ENCODE peak calls at places on chromosomes 3 and 15, in nine cellular contexts. X, A, R, I, U, E, D, Q and H are unnamed samples.

GRCh38 chr3:63232764-63233396 is 45.2 kb upstream of the SYNPR start:
- DNase-seq in U (no peak), I (peak; percentile 18), D (no peak), E (no peak), X (no peak), R (no peak), A (no peak), Q (no peak), H (no peak)

GRCh38 chr3:181461381-181461780 is 250.3 kb upstream of the SOX2 start:
- DNase-seq in R (no peak), E (no peak), U (no peak), I (no peak), D (no peak), A (no peak), Q (no peak), X (no peak), H (no peak)

GRCh38 chr3:112345681-112346080 is 12.7 kb downstream of the CD200 start:
- DNase-seq in X (no peak), A (no peak), Q (no peak), E (no peak), I (no peak), D (no peak), U (no peak), R (no peak), H (no peak)

GRCh38 chr3:15273214-15273613 is 59.2 kb downstream of the SH3BP5 start:
- DNase-seq in E (no peak), I (no peak), X (no peak), A (no peak), R (no peak), Q (no peak), D (no peak), U (no peak), H (no peak)

GRCh38 chr15:82543155-82543554 is 2.9 kb upstream of the RPS17 start:
- DNase-seq in Q (no peak), A (peak; percentile 83), D (no peak), E (peak; percentile 38), U (no peak), X (peak; percentile 32), I (peak; percentile 11), R (peak; percentile 29), H (no peak)

GRCh38 chr15:66292261-66293084 is 895 bp upstream of the DIS3L start:
- DNase-seq in R (no peak), I (peak; percentile 23), U (no peak), Q (no peak), X (no peak), E (no peak), A (no peak), D (no peak), H (no peak)

GRCh38 chr3:55408193-55408826 is 78.8 kb downstream of the WNT5A start:
- DNase-seq in U (no peak), I (no peak), X (no peak), R (no peak), E (no peak), A (no peak), Q (no peak), D (no peak), H (no peak)

GRCh38 chr3:167855306-167855705 is 119.8 kb downstream of the SERPINI1 start:
- DNase-seq in I (no peak), X (no peak), U (no peak), D (no peak), E (no peak), A (no peak), Q (no peak), R (no peak), H (no peak)

GRCh38 chr15:92167413-92167950 is 226.2 kb upstream of the ST8SIA2 start:
- DNase-seq in D (no peak), X (no peak), A (no peak), R (no peak), E (no peak), U (no peak), Q (no peak), I (no peak), H (no peak)

GRCh38 chr3:9224490-9224889 is 25.0 kb downstream of the SRGAP3 start:
- DNase-seq in Q (no peak), E (peak; percentile 31), U (no peak), R (peak; percentile 28), D (no peak), X (no peak), I (no peak), A (no peak), H (peak; percentile 78)

GRCh38 chr3:28682126-28682525 is 333.5 kb upstream of the AZI2 start:
- DNase-seq in R (no peak), U (no peak), Q (no peak), X (no peak), A (no peak), D (no peak), E (no peak), I (no peak), H (no peak)

GRCh38 chr3:194587438-194587931 is 45.7 kb downstream of the TMEM44 start:
- DNase-seq in I (no peak), A (no peak), R (no peak), X (no peak), Q (peak; percentile 73), E (no peak), D (no peak), U (no peak), H (no peak)

GRCh38 chr3:187740446-187741399 is 4.5 kb downstream of the BCL6 start:
- DNase-seq in A (no peak), I (peak; percentile 73), X (peak; percentile 59), U (no peak), R (peak; percentile 66), D (peak; percentile 79), Q (peak; percentile 82), E (peak; percentile 77), H (peak; percentile 69)

GRCh38 chr3:16325850-16326249 is 60.8 kb downstream of the OXNAD1 start:
- DNase-seq in D (no peak), U (no peak), I (no peak), R (no peak), Q (no peak), E (no peak), A (no peak), X (no peak), H (no peak)

GRCh38 chr15:62607643-62608042 is 434.9 kb upstream of the TPM1 start:
- DNase-seq in D (no peak), A (no peak), Q (no peak), X (no peak), I (no peak), E (no peak), U (no peak), R (no peak), H (no peak)

GRCh38 chr3:151410891-151411559 is 26.5 kb upstream of the P2RY12 start:
- DNase-seq in I (no peak), U (no peak), A (no peak), Q (no peak), E (no peak), X (no peak), R (no peak), D (no peak), H (no peak)

GRCh38 chr3:71429610-71429988 is 153.9 kb downstream of the FOXP1 start:
- DNase-seq in D (no peak), Q (no peak), U (no peak), I (no peak), E (no peak), X (no peak), R (no peak), A (no peak), H (no peak)

GRCh38 chr3:58059349-58060321 is 51.4 kb downstream of the FLNB start:
- DNase-seq in E (no peak), I (no peak), X (no peak), R (no peak), A (no peak), Q (no peak), D (peak; percentile 89), U (no peak), H (no peak)

GRCh38 chr3:141686477-141687280 is 51.4 kb upstream of the RNF7 start:
- DNase-seq in X (no peak), E (peak; percentile 36), A (peak; percentile 37), I (no peak), Q (peak; percentile 80), D (peak; percentile 93), R (peak; percentile 11), U (no peak), H (no peak)

GRCh38 chr3:114730397-114730796 is 416.7 kb downstream of the ZBTB20 start:
- DNase-seq in X (no peak), Q (no peak), D (no peak), E (no peak), R (no peak), U (no peak), A (no peak), I (no peak), H (no peak)

GRCh38 chr3:33716227-33716626 is 1.8 kb downstream of the CLASP2 start:
- DNase-seq in X (no peak), A (no peak), I (peak; percentile 17), R (no peak), U (no peak), Q (no peak), D (no peak), E (no peak), H (no peak)

GRCh38 chr15:96737408-96737807 is 406.9 kb downstream of the NR2F2 start:
- DNase-seq in A (no peak), I (no peak), Q (no peak), X (no peak), R (no peak), D (no peak), U (no peak), E (no peak), H (no peak)

GRCh38 chr3:172626241-172626640 is 84.6 kb downstream of the NCEH1 start:
- DNase-seq in D (no peak), E (no peak), X (no peak), I (no peak), U (no peak), A (no peak), R (no peak), Q (no peak), H (no peak)

GRCh38 chr15:25527118-25527517 is 88.3 kb upstream of the UBE3A start:
- DNase-seq in D (no peak), Q (no peak), I (no peak), A (no peak), R (no peak), E (no peak), X (no peak), U (no peak), H (no peak)

GRCh38 chr15:84079885-84080777 is 155.4 kb upstream of the GOLGA6L4 start:
- DNase-seq in R (peak; percentile 79), E (peak; percentile 78), X (peak; percentile 62), A (no peak), U (peak; percentile 4), D (peak; percentile 38), I (peak; percentile 72), Q (peak; percentile 53), H (peak; percentile 44)

GRCh38 chr3:71723452-71724170 is 1.6 kb downstream of the EIF4E3 start:
- DNase-seq in A (no peak), U (peak; percentile 37), R (peak; percentile 84), X (no peak), I (no peak), Q (no peak), D (no peak), E (peak; percentile 79), H (peak; percentile 57)

GRCh38 chr3:157131861-157132260 is 28.1 kb downstream of the CCNL1 start:
- DNase-seq in D (no peak), U (no peak), A (no peak), R (no peak), E (no peak), I (no peak), X (no peak), Q (no peak), H (no peak)

GRCh38 chr3:1843111-1843510 is 255.6 kb upstream of the CNTN4 start:
- DNase-seq in R (no peak), D (no peak), I (no peak), U (no peak), X (no peak), Q (no peak), A (no peak), E (no peak), H (no peak)

GRCh38 chr15:94263341-94264273 is 32.2 kb downstream of the MCTP2 start:
- DNase-seq in R (no peak), Q (no peak), D (no peak), A (no peak), X (no peak), I (peak; percentile 45), E (no peak), U (no peak), H (no peak)

GRCh38 chr15:62726461-62726860 is 316.1 kb upstream of the TPM1 start:
- DNase-seq in A (no peak), E (no peak), I (no peak), D (no peak), U (no peak), Q (no peak), R (no peak), X (no peak), H (no peak)

GRCh38 chr3:128940252-128940651 is 53.6 kb downstream of the CFAP92 start:
- DNase-seq in A (no peak), R (no peak), U (no peak), I (no peak), Q (no peak), X (no peak), D (no peak), E (no peak), H (no peak)